ENCODE peak calls at places on chromosomes 12 and 14, in six cellular contexts. One of them, this sample, is unnamed.

GRCh38 chr14:69039287-69039628 is 60.2 kb upstream of the ACTN1 start:
- DNase-seq in naive thymus-derived CD8-positive, alpha-beta T cell: no peak
- DNase-seq in T-helper 2 cell: no peak
- DNase-seq in AG10803: peak
- DNase-seq in iris pigment epithelial cell: peak
- DNase-seq in GM12892: no peak
- DNase-seq in this sample: no peak

GRCh38 chr12:11978985-11979384 is 91.8 kb upstream of the BCL2L14 start:
- DNase-seq in iris pigment epithelial cell: peak
- DNase-seq in GM12892: no peak
- DNase-seq in naive thymus-derived CD8-positive, alpha-beta T cell: no peak
- DNase-seq in AG10803: no peak
- DNase-seq in T-helper 2 cell: no peak
- DNase-seq in this sample: no peak

GRCh38 chr12:116346751-116347150 is 69.3 kb upstream of the MED13L start:
- DNase-seq in GM12892: no peak
- DNase-seq in naive thymus-derived CD8-positive, alpha-beta T cell: no peak
- DNase-seq in T-helper 2 cell: no peak
- DNase-seq in iris pigment epithelial cell: peak
- DNase-seq in AG10803: peak
- DNase-seq in this sample: no peak

GRCh38 chr12:9756756-9757155 is 3.9 kb downstream of the CD69 start:
- DNase-seq in naive thymus-derived CD8-positive, alpha-beta T cell: no peak
- DNase-seq in iris pigment epithelial cell: no peak
- DNase-seq in GM12892: no peak
- DNase-seq in T-helper 2 cell: no peak
- DNase-seq in AG10803: no peak
- DNase-seq in this sample: no peak

GRCh38 chr14:32559048-32559447 is 229.9 kb downstream of the AKAP6 start:
- DNase-seq in T-helper 2 cell: no peak
- DNase-seq in naive thymus-derived CD8-positive, alpha-beta T cell: no peak
- DNase-seq in AG10803: peak
- DNase-seq in GM12892: no peak
- DNase-seq in iris pigment epithelial cell: no peak
- DNase-seq in this sample: no peak

GRCh38 chr12:104414581-104415305 is 42.0 kb upstream of the CHST11 start:
- DNase-seq in GM12892: no peak
- DNase-seq in T-helper 2 cell: no peak
- DNase-seq in AG10803: no peak
- DNase-seq in naive thymus-derived CD8-positive, alpha-beta T cell: no peak
- DNase-seq in iris pigment epithelial cell: no peak
- DNase-seq in this sample: no peak

GRCh38 chr12:106910202-106910601 is 45.5 kb upstream of the TMEM263 start:
- DNase-seq in GM12892: no peak
- DNase-seq in naive thymus-derived CD8-positive, alpha-beta T cell: no peak
- DNase-seq in T-helper 2 cell: no peak
- DNase-seq in AG10803: no peak
- DNase-seq in iris pigment epithelial cell: no peak
- DNase-seq in this sample: no peak

GRCh38 chr12:105459760-105460325 is 129.4 kb downstream of the C12orf75 start:
- DNase-seq in naive thymus-derived CD8-positive, alpha-beta T cell: no peak
- DNase-seq in T-helper 2 cell: no peak
- DNase-seq in GM12892: no peak
- DNase-seq in AG10803: no peak
- DNase-seq in iris pigment epithelial cell: no peak
- DNase-seq in this sample: no peak

GRCh38 chr12:107328442-107329133 is 235.2 kb upstream of the CRY1 start:
- DNase-seq in iris pigment epithelial cell: peak
- DNase-seq in naive thymus-derived CD8-positive, alpha-beta T cell: no peak
- DNase-seq in GM12892: no peak
- DNase-seq in AG10803: no peak
- DNase-seq in T-helper 2 cell: no peak
- DNase-seq in this sample: no peak

GRCh38 chr14:64520699-64521098 is 16.1 kb downstream of the ZBTB1 start:
- DNase-seq in T-helper 2 cell: no peak
- DNase-seq in GM12892: no peak
- DNase-seq in iris pigment epithelial cell: no peak
- DNase-seq in AG10803: no peak
- DNase-seq in naive thymus-derived CD8-positive, alpha-beta T cell: no peak
- DNase-seq in this sample: no peak

GRCh38 chr12:113134521-113134951 is 1.0 kb downstream of the RASAL1 start:
- DNase-seq in GM12892: no peak
- DNase-seq in AG10803: no peak
- DNase-seq in naive thymus-derived CD8-positive, alpha-beta T cell: no peak
- DNase-seq in T-helper 2 cell: no peak
- DNase-seq in iris pigment epithelial cell: no peak
- DNase-seq in this sample: no peak

GRCh38 chr12:102659200-102659911 is 179.0 kb upstream of the IGF1 start:
- DNase-seq in GM12892: no peak
- DNase-seq in T-helper 2 cell: no peak
- DNase-seq in iris pigment epithelial cell: no peak
- DNase-seq in AG10803: peak
- DNase-seq in naive thymus-derived CD8-positive, alpha-beta T cell: no peak
- DNase-seq in this sample: no peak

GRCh38 chr14:28867571-28867970 is 101.0 kb downstream of the FOXG1 start:
- DNase-seq in GM12892: no peak
- DNase-seq in T-helper 2 cell: no peak
- DNase-seq in AG10803: no peak
- DNase-seq in iris pigment epithelial cell: peak
- DNase-seq in naive thymus-derived CD8-positive, alpha-beta T cell: no peak
- DNase-seq in this sample: no peak

GRCh38 chr14:28488658-28489057 is 277.9 kb upstream of the FOXG1 start:
- DNase-seq in T-helper 2 cell: no peak
- DNase-seq in naive thymus-derived CD8-positive, alpha-beta T cell: no peak
- DNase-seq in iris pigment epithelial cell: peak
- DNase-seq in GM12892: no peak
- DNase-seq in AG10803: no peak
- DNase-seq in this sample: no peak

GRCh38 chr12:117140397-117141096 is 41.3 kb upstream of the TESC start:
- DNase-seq in iris pigment epithelial cell: no peak
- DNase-seq in AG10803: no peak
- DNase-seq in GM12892: no peak
- DNase-seq in T-helper 2 cell: no peak
- DNase-seq in naive thymus-derived CD8-positive, alpha-beta T cell: no peak
- DNase-seq in this sample: no peak